ENCODE peak calls at places on chromosome 4, in six cellular contexts. H is iris pigment epithelial cell, Z is mesothelial cell of epicardium, X is OCI-LY7, Q is head of caudate nucleus, N is T-helper 1 cell. M is an unnamed sample.

GRCh38 chr4:184792950-184793555 is 32.7 kb downstream of the ACSL1 start:
- DNase-seq in Z (no peak), Q (peak), X (no peak), H (peak), N (no peak), M (peak)

GRCh38 chr4:101787917-101788316 is 2.6 kb upstream of the BANK1 start:
- DNase-seq in Z (no peak), Q (no peak), N (no peak), H (no peak), X (no peak), M (no peak)

GRCh38 chr4:71287305-71287704 is 51.5 kb upstream of the SLC4A4 start:
- DNase-seq in N (no peak), X (no peak), Z (no peak), Q (no peak), H (no peak), M (no peak)

GRCh38 chr4:119131160-119131559 is 4.5 kb upstream of the MYOZ2 start:
- DNase-seq in N (no peak), Q (no peak), Z (no peak), X (no peak), H (no peak), M (no peak)

GRCh38 chr4:76155979-76156378 is 7.8 kb upstream of the NUP54 start:
- DNase-seq in X (no peak), Z (no peak), H (no peak), N (no peak), Q (no peak), M (no peak)

GRCh38 chr4:20126906-20127305 is 124.8 kb upstream of the SLIT2 start:
- DNase-seq in N (no peak), H (peak), Z (no peak), Q (no peak), X (no peak), M (no peak)

GRCh38 chr4:3311489-3312171 is 18.8 kb downstream of the RGS12 start:
- DNase-seq in X (no peak), H (no peak), Z (no peak), N (no peak), Q (no peak), M (no peak)

GRCh38 chr4:55507612-55508011 is 39.1 kb downstream of the CLOCK start:
- DNase-seq in N (no peak), H (no peak), Q (no peak), X (no peak), Z (no peak), M (no peak)

GRCh38 chr4:43754566-43754965 is 694.0 kb downstream of the KCTD8 start:
- DNase-seq in X (no peak), N (no peak), Z (no peak), H (no peak), Q (no peak), M (no peak)

GRCh38 chr4:86497131-86497530 is 97.0 kb upstream of the PTPN13 start:
- DNase-seq in X (no peak), N (no peak), H (peak), Q (no peak), Z (no peak), M (no peak)

GRCh38 chr4:80197132-80197573 is at the start of gene PRDM8:
- DNase-seq in Q (peak), N (no peak), Z (no peak), X (no peak), H (no peak), M (no peak)

GRCh38 chr4:112082954-112083586 is 62.2 kb upstream of the FAM241A start:
- DNase-seq in Z (no peak), H (peak), N (no peak), Q (no peak), X (no peak), M (no peak)

GRCh38 chr4:33696066-33696465 is 2548.2 kb downstream of the ARAP2 start:
- DNase-seq in Q (no peak), H (peak), Z (no peak), N (no peak), X (no peak), M (no peak)

GRCh38 chr4:89753601-89754066 is 83.3 kb downstream of the SNCA start:
- DNase-seq in H (peak), Z (no peak), Q (no peak), N (no peak), X (no peak), M (no peak)

GRCh38 chr4:54400802-54401201 is 171.7 kb downstream of the PDGFRA start:
- DNase-seq in X (no peak), Q (peak), N (no peak), H (peak), Z (no peak), M (no peak)

GRCh38 chr4:142743071-142743825 is 102.9 kb downstream of the INPP4B start:
- DNase-seq in N (no peak), X (no peak), Q (no peak), Z (no peak), H (peak), M (no peak)

GRCh38 chr4:7199771-7200441 is 7.6 kb downstream of the SORCS2 start:
- DNase-seq in X (no peak), N (no peak), Q (peak), Z (no peak), H (no peak), M (no peak)

GRCh38 chr4:87066403-87067119 is 131.8 kb downstream of the AFF1 start:
- DNase-seq in X (no peak), Z (no peak), N (no peak), H (no peak), Q (no peak), M (no peak)

GRCh38 chr4:9969526-9970398 is 51.5 kb downstream of the SLC2A9 start:
- DNase-seq in N (no peak), Q (no peak), Z (no peak), H (no peak), X (no peak), M (no peak)

M was measured in NB4.